ENCODE peak calls at places on chromosomes 11 and 22, in five cellular contexts. K is PC-3, O is fibroblast of mammary gland, W is AG09309, Q is IMR-90. T is an unnamed sample.

GRCh38 chr11:77171885-77172665 is 44.0 kb downstream of the MYO7A start:
- DNase-seq in K (no peak), O (no peak), W (no peak), Q (no peak), T (no peak)

GRCh38 chr11:61333638-61334433 is 808 bp downstream of the TKFC start:
- DNase-seq in K (no peak), O (no peak), W (no peak), Q (no peak), T (no peak)

GRCh38 chr22:36816635-36817428 is at the start of gene PVALB:
- DNase-seq in K (peak), O (peak), W (no peak), Q (peak), T (peak)

GRCh38 chr22:23222875-23223565 is 42.7 kb downstream of the BCR start:
- DNase-seq in K (no peak), O (no peak), W (no peak), Q (no peak), T (no peak)

GRCh38 chr11:16737860-16738197 is 618 bp upstream of the C11orf58 start:
- DNase-seq in K (no peak), O (no peak), W (no peak), Q (peak), T (no peak)

GRCh38 chr11:72813740-72814138 is 472 bp upstream of the ATG16L2 start:
- DNase-seq in K (peak), O (peak), W (no peak), Q (peak), T (peak)

GRCh38 chr22:37021710-37022482 is 2.4 kb downstream of the MPST start:
- DNase-seq in K (peak), O (peak), W (no peak), Q (peak), T (peak)

GRCh38 chr22:42932857-42933782 is 76.0 kb upstream of the ARFGAP3 start:
- DNase-seq in K (no peak), O (no peak), W (no peak), Q (peak), T (peak)

GRCh38 chr22:43334378-43334777 is 8.8 kb downstream of the SCUBE1 start:
- DNase-seq in K (no peak), O (no peak), W (no peak), Q (no peak), T (no peak)

GRCh38 chr11:74460481-74461154 is 6.7 kb downstream of the KCNE3 start:
- DNase-seq in K (peak), O (peak), W (peak), Q (peak), T (no peak)

GRCh38 chr11:111846640-111847039 is 24.7 kb downstream of the ALG9 start:
- DNase-seq in K (peak), O (peak), W (no peak), Q (peak), T (peak)

GRCh38 chr11:111665779-111666178 is 63.5 kb downstream of the SIK2 start:
- DNase-seq in K (peak), O (peak), W (no peak), Q (peak), T (peak)

GRCh38 chr11:94806436-94806835 is 38.3 kb downstream of the AMOTL1 start:
- DNase-seq in K (no peak), O (peak), W (no peak), Q (no peak), T (peak)

GRCh38 chr11:50077526-50077925 is 44.9 kb downstream of the OR4C45 start:
- DNase-seq in K (no peak), O (no peak), W (no peak), Q (no peak), T (no peak)

GRCh38 chr11:26229270-26229669 is 102.7 kb upstream of the ANO3 start:
- DNase-seq in K (peak), O (peak), W (no peak), Q (peak), T (peak)

GRCh38 chr22:49087163-49087562 is 740.5 kb downstream of the BRD1 start:
- DNase-seq in K (no peak), O (no peak), W (no peak), Q (no peak), T (no peak)

GRCh38 chr11:17591293-17591692 is 44.2 kb downstream of the OTOG start:
- DNase-seq in K (no peak), O (no peak), W (no peak), Q (no peak), T (no peak)

GRCh38 chr11:126482586-126483108 is 127.2 kb downstream of the ST3GAL4 start:
- DNase-seq in K (no peak), O (peak), W (no peak), Q (peak), T (peak)

GRCh38 chr22:46672731-46673130 is 52.5 kb downstream of the GRAMD4 start:
- DNase-seq in K (no peak), O (peak), W (no peak), Q (no peak), T (peak)

GRCh38 chr11:65047581-65048422 is 6.8 kb downstream of the SAC3D1 start:
- DNase-seq in K (no peak), O (no peak), W (no peak), Q (no peak), T (peak)

GRCh38 chr11:67303132-67303988 is at the start of gene SSH3:
- DNase-seq in K (peak), O (peak), W (no peak), Q (peak), T (peak)

GRCh38 chr22:46563381-46564083 is 26.1 kb upstream of the CELSR1 start:
- DNase-seq in K (peak), O (peak), W (no peak), Q (peak), T (no peak)

GRCh38 chr22:28882878-28883656 is at the start of gene ZNRF3:
- DNase-seq in K (peak), O (peak), W (peak), Q (peak), T (peak)

GRCh38 chr22:28883917-28884753 is 763 bp downstream of the ZNRF3 start:
- DNase-seq in K (peak), O (no peak), W (no peak), Q (peak), T (peak)

GRCh38 chr22:28883657-28883916 is 215 bp downstream of the ZNRF3 start:
- DNase-seq in K (no peak), O (no peak), W (no peak), Q (no peak), T (no peak)

GRCh38 chr22:28885939-28886338 is 2.6 kb downstream of the ZNRF3 start:
- DNase-seq in K (peak), O (no peak), W (no peak), Q (no peak), T (no peak)

GRCh38 chr22:28884754-28885375 is 1.5 kb downstream of the ZNRF3 start:
- DNase-seq in K (peak), O (no peak), W (no peak), Q (no peak), T (peak)
- H3K4me3 ChIP-seq in K (peak), O (peak), W (peak), Q (peak), T (peak)

DNA sequence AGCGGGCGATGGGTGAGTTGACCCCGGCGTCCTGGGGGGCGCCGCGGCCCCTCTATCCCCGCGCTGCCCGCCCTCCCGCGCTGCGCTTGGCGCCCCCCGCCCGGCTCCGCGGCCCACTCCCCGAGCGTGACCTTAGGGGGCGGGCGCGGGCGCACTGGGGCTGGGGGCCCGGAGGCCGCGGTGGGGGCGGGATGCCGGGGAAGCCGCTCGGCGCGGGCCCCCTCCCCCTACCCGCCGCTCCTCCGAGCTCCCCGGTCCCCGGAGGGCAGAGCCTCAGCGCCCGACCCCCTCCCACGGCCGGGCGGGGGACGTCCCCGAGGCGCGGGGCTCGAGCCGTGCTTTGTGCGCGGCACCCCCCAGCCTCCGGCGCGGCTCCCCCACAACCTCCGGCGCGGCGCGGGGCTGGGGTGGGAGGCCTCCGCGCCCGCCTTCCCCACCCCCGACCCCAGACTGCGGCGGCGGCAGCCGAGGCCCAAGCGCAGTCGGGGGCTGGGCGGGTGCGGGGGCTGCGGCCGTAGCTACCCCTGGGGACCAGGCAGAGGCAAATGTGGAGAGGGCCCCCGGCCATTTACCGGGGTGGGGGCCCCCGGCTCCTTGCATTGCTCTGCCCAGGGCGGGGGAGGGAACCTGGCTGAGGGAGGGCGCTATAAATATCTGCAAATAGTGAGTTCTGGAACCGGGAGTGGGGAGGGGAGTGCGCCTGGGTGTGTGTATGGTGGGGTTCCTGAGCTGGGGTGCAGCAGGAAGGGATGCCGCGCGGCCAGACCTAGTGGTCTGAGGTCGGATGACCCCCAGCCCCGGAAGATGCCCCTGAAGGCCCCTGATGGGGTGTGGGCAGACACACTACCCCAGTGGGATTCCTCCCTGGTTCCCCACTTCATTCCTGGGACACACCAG is 982 bp downstream of the MGAT3 start:
- DNase-seq in K (no peak), O (no peak), W (no peak), Q (no peak), T (no peak)
- TF ChIP-seq CTCF in K (no peak), O (no peak), W (no peak), Q (no peak), T (no peak)

DNA sequence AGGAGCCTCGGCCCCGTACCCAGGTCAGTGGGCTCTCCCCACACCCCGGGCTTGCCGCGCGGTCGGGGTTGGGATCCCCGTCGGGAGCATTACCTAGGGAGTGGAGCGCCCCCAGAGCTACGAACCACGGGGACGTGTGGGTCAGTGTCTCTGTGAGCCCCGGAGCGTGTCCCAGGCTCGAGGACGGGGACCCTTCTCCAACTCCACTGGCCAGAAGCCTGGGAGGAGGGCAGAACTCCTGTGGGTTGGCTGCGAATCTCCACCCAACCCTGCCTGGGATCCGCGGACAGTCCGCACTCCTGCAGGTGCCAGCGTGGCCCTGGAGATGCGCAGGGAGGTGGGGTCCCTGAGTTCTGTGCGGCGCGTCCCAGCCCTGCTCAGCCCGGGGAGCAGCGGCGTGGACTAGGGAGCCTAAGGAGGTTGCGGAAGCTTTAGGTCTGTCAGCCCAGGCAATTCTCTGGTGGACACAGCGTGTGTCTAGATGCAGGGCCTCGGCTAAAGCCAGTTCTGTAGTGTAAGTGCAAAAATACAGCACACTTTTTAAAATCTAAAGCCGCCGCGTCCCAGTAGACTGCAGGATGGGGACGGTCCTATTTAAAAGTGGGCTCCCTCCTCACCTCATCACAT is 413 bp downstream of the PPFIBP2 start:
- DNase-seq in K (no peak), O (no peak), W (no peak), Q (no peak), T (peak)
- H3K4me3 ChIP-seq in K (peak), O (peak), W (peak), Q (peak), T (peak)

DNA sequence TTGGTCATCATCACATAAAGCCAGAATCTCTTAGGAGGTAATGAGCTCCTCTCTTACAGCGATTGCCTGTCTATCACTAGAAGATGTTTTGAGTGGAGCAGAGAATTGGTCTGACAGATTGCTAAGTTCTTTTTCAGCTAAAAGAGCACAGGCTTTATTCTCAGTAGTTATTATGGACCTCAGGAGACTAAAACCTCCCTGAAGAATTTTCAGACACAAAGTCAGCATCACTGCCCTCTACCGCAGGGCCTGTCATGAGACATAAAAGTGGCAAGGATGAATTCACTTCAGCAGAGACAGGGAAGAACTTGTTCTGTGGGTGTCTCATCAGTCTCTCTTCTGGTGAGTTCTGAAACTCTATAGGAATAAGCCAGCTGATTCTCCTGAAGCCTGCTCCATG is at the start of gene OR51I2:
- DNase-seq in K (no peak), O (no peak), W (no peak), Q (no peak), T (no peak)
- TF ChIP-seq CTCF in K (no peak), O (no peak), W (no peak), Q (no peak), T (no peak)

DNA sequence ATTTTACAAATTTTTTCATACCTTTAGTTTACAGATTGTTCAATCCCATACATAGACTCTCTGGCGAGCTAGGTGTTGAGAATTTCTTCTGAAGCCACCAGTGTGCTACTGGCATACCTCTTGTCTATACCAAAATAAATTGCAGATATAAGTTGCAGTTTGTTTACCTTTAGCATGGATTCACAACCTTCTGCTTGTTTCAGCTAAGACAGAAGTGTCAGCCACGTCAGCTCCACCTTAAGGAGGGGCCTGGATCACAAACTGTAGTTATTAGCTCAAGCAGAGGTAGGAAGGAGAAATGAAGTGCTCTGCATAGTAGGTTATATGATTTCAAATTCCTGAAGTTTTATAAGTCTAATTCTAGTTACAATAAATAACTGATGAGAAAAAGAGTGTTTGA is at the start of gene NXPE4:
- DNase-seq in K (no peak), O (no peak), W (no peak), Q (no peak), T (no peak)
- H3K4me3 ChIP-seq in K (no peak), O (no peak), W (no peak), Q (no peak), T (no peak)

GRCh38 chr11:122363306-122363705 is 247.3 kb upstream of the BLID start:
- DNase-seq in K (no peak), O (no peak), W (no peak), Q (no peak), T (no peak)

GRCh38 chr11:122362381-122362780 is 246.4 kb upstream of the BLID start:
- DNase-seq in K (no peak), O (no peak), W (no peak), Q (no peak), T (no peak)

GRCh38 chr11:122355968-122356367 is 240.0 kb upstream of the BLID start:
- DNase-seq in K (no peak), O (no peak), W (no peak), Q (no peak), T (no peak)

GRCh38 chr11:122365545-122366380 is 249.7 kb upstream of the BLID start:
- DNase-seq in K (no peak), O (peak), W (no peak), Q (no peak), T (peak)

GRCh38 chr11:122360875-122361274 is 244.9 kb upstream of the BLID start:
- DNase-seq in K (peak), O (no peak), W (no peak), Q (no peak), T (no peak)
- TF ChIP-seq CTCF in K (peak), O (peak), W (no peak), Q (peak), T (no peak)

GRCh38 chr11:119422505-119423416 is at the start of gene THY1:
- DNase-seq in K (no peak), O (peak), W (no peak), Q (peak), T (peak)
- H3K4me3 ChIP-seq in K (peak), O (peak), W (peak), Q (peak), T (peak)

DNA sequence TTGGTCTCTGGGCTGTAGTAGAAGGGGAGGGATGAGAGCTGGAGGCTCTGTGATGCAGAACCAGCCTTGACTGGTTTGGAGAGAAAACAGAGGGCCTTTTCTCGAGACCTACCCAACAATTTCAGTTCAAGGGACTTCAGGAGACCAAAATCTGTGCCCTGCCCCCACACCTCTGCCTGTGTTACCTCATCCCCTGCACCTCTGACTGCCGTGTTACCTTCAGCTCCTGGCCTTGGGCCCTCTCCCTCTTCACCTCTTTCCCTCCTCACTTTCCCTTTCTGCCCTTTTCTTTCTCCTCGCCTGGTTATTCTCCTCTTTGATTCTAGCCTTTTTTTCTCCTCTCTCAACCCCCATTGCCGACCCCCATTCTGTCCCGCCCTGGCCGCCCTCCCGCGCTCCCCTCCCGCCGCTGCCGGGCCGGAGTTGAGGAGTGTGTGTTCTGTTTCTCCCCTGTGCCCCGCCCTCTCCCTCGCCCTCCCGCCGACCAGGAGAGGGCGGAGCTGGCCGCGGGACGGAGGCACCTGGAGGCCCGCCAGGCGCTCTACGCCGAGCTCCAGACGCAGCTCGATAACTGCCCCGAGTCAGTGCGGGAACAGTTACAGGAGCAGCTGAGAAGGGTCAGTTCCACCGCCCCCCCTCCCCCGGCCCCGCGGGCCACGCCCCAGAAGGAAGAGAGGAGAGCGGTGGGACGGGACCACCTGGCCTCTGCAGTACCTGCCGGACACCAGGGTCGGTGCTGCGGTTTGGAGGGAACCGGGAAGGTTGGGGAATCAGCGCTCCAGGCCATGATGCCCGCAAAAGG is 27.2 kb downstream of the PHLDB1 start:
- DNase-seq in K (peak), O (peak), W (no peak), Q (peak), T (peak)
- TF ChIP-seq CTCF in K (no peak), O (no peak), W (no peak), Q (no peak), T (no peak)

GRCh38 chr22:41917906-41918791 is 3.3 kb upstream of the SHISA8 start:
- DNase-seq in K (peak), O (peak), W (no peak), Q (peak), T (peak)

GRCh38 chr22:41922940-41923594 is 3.5 kb downstream of the TNFRSF13C start:
- DNase-seq in K (no peak), O (no peak), W (no peak), Q (no peak), T (no peak)

GRCh38 chr22:41919357-41920224 is 4.7 kb upstream of the SHISA8 start:
- DNase-seq in K (no peak), O (peak), W (no peak), Q (peak), T (peak)

GRCh38 chr22:41922336-41922735 is 4.3 kb downstream of the TNFRSF13C start:
- DNase-seq in K (no peak), O (no peak), W (no peak), Q (no peak), T (no peak)

GRCh38 chr22:41920271-41920976 is 5.5 kb upstream of the SHISA8 start:
- DNase-seq in K (no peak), O (no peak), W (no peak), Q (no peak), T (no peak)
- H3K4me3 ChIP-seq in K (no peak), O (no peak), W (no peak), Q (no peak), T (no peak)

T was measured in foreskin fibroblast.